ENCODE peak calls at places on chromosomes 3 and 15, in five cellular contexts. A is uterus, F is tibial artery, X is IMR-90, L is heart left ventricle. K is an unnamed sample.

GRCh38 chr3:97720417-97720816 is 44.1 kb upstream of the ARL6 start:
- DNase-seq in A (no peak), F (no peak), X (no peak), L (no peak), K (no peak)

GRCh38 chr15:77418341-77419049 is 1.4 kb downstream of the PEAK1 start:
- DNase-seq in A (no peak), F (no peak), X (peak), L (no peak), K (no peak)

GRCh38 chr3:65605876-65606432 is 432.8 kb downstream of the MAGI1 start:
- DNase-seq in A (no peak), F (no peak), X (no peak), L (no peak), K (no peak)

GRCh38 chr3:59535791-59536221 is 486.0 kb upstream of the CFAP20DC start:
- DNase-seq in A (no peak), F (no peak), X (peak), L (no peak), K (no peak)

GRCh38 chr3:28077566-28077965 is 163.9 kb upstream of the CMC1 start:
- DNase-seq in A (no peak), F (peak), X (peak), L (no peak), K (no peak)

GRCh38 chr15:92197761-92198160 is 195.9 kb upstream of the ST8SIA2 start:
- DNase-seq in A (no peak), F (no peak), X (no peak), L (no peak), K (no peak)

GRCh38 chr3:42043116-42043796 is 47.9 kb upstream of the TRAK1 start:
- DNase-seq in A (peak), F (no peak), X (peak), L (peak), K (peak)

GRCh38 chr3:50254577-50255250 is 14.2 kb upstream of the SEMA3B start:
- DNase-seq in A (peak), F (peak), X (no peak), L (peak), K (peak)

GRCh38 chr15:29074045-29074444 is 188.3 kb downstream of the APBA2 start:
- DNase-seq in A (no peak), F (no peak), X (peak), L (no peak), K (no peak)

GRCh38 chr15:33021806-33022389 is 172.6 kb downstream of the FMN1 start:
- DNase-seq in A (no peak), F (no peak), X (peak), L (no peak), K (no peak)
- TF ChIP-seq CTCF in A (peak), F (peak), X (peak), L (peak), K (peak)

GRCh38 chr3:168730073-168730472 is 634.3 kb upstream of the GOLIM4 start:
- DNase-seq in A (no peak), F (no peak), X (no peak), L (no peak), K (no peak)
- TF ChIP-seq CTCF in A (no peak), F (no peak), X (no peak), L (no peak), K (no peak)

GRCh38 chr3:72887723-72888545 is at the start of gene GXYLT2:
- DNase-seq in A (peak), F (peak), X (peak), L (peak), K (peak)
- TF ChIP-seq CTCF in A (peak), F (peak), X (peak), L (peak), K (no peak)

DNA sequence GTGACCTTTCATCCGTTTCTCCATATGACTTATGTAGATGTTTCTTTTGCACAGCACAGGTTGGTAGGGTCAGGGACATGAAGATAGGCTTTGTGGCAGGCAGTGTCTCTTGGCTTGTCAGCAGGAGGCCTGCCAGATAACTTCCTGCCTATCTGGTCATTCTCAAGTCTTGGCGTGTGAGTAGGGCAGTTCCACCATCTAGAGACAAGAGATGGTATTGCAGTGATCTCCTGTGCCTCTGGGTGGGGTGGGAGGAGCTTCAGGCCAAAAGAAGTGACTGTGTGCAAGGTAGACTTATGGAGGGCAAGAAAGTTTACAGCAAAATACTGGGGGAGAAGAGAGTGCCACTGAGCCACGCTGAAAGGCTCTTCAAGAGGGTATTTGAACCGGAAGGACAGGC is 11.0 kb downstream of the TEX264 start:
- DNase-seq in A (peak), F (peak), X (peak), L (peak), K (no peak)
- TF ChIP-seq CTCF in A (peak), F (peak), X (peak), L (peak), K (peak)

GRCh38 chr3:64224826-64225606 is at the start of gene PRICKLE2:
- DNase-seq in A (peak), F (peak), X (peak), L (peak), K (peak)
- TF ChIP-seq CTCF in A (peak), F (peak), X (peak), L (peak), K (no peak)

GRCh38 chr3:166274342-166274741 is 437.1 kb upstream of the BCHE start:
- DNase-seq in A (no peak), F (no peak), X (peak), L (no peak), K (no peak)
- TF ChIP-seq CTCF in A (no peak), F (no peak), X (no peak), L (no peak), K (no peak)